ENCODE peak calls at places on chromosomes 3 and 15, in eight cellular contexts. One of them, this sample, is unnamed.
A peak's percentile ranks its signal among the peaks of the same experiment; 100 is the strongest.

GRCh38 chr3:173586176-173586575 is 188.6 kb downstream of the NLGN1 start:
- DNase-seq in stimulated activated CD4-positive, alpha-beta T cell treated with anti-CD3 and anti-CD28 coated beads, Interleukin-2, amount 100 ng/mL, for 24 hours: no peak
- DNase-seq in smooth muscle cell of the brain vasculature: no peak
- DNase-seq in NCI-H2029: no peak
- DNase-seq in activated T-cell treated with anti-CD3 and anti-CD28 coated beads for 24 hours: no peak
- DNase-seq in fibroblast of the conjunctiva: no peak
- DNase-seq in right atrium auricular region: no peak
- DNase-seq in nephron progenitor cell: no peak
- DNase-seq in this sample: no peak

GRCh38 chr3:98791341-98792325 is 28.5 kb downstream of the ST3GAL6 start:
- DNase-seq in stimulated activated CD4-positive, alpha-beta T cell treated with anti-CD3 and anti-CD28 coated beads, Interleukin-2, amount 100 ng/mL, for 24 hours: no peak
- DNase-seq in smooth muscle cell of the brain vasculature: no peak
- DNase-seq in NCI-H2029: no peak
- DNase-seq in activated T-cell treated with anti-CD3 and anti-CD28 coated beads for 24 hours: no peak
- DNase-seq in fibroblast of the conjunctiva: no peak
- DNase-seq in right atrium auricular region: no peak
- DNase-seq in nephron progenitor cell: no peak
- DNase-seq in this sample: no peak

GRCh38 chr3:9246196-9246595 is 3.2 kb downstream of the SRGAP3 start:
- DNase-seq in stimulated activated CD4-positive, alpha-beta T cell treated with anti-CD3 and anti-CD28 coated beads, Interleukin-2, amount 100 ng/mL, for 24 hours: no peak
- DNase-seq in smooth muscle cell of the brain vasculature: no peak
- DNase-seq in NCI-H2029: no peak
- DNase-seq in activated T-cell treated with anti-CD3 and anti-CD28 coated beads for 24 hours: no peak
- DNase-seq in fibroblast of the conjunctiva: no peak
- DNase-seq in right atrium auricular region: no peak
- DNase-seq in nephron progenitor cell: no peak
- DNase-seq in this sample: no peak

GRCh38 chr15:92714071-92714456 is 58.5 kb upstream of the FAM174B start:
- DNase-seq in stimulated activated CD4-positive, alpha-beta T cell treated with anti-CD3 and anti-CD28 coated beads, Interleukin-2, amount 100 ng/mL, for 24 hours: no peak
- DNase-seq in smooth muscle cell of the brain vasculature: no peak
- DNase-seq in NCI-H2029: no peak
- DNase-seq in activated T-cell treated with anti-CD3 and anti-CD28 coated beads for 24 hours: no peak
- DNase-seq in fibroblast of the conjunctiva: no peak
- DNase-seq in right atrium auricular region: no peak
- DNase-seq in nephron progenitor cell: peak; percentile 36
- DNase-seq in this sample: no peak

GRCh38 chr15:28890711-28891495 is 5.1 kb downstream of the APBA2 start:
- DNase-seq in stimulated activated CD4-positive, alpha-beta T cell treated with anti-CD3 and anti-CD28 coated beads, Interleukin-2, amount 100 ng/mL, for 24 hours: no peak
- DNase-seq in smooth muscle cell of the brain vasculature: no peak
- DNase-seq in NCI-H2029: no peak
- DNase-seq in activated T-cell treated with anti-CD3 and anti-CD28 coated beads for 24 hours: no peak
- DNase-seq in fibroblast of the conjunctiva: no peak
- DNase-seq in right atrium auricular region: no peak
- DNase-seq in nephron progenitor cell: no peak
- DNase-seq in this sample: no peak

GRCh38 chr3:162103808-162104207 is 607.2 kb downstream of the OTOL1 start:
- DNase-seq in stimulated activated CD4-positive, alpha-beta T cell treated with anti-CD3 and anti-CD28 coated beads, Interleukin-2, amount 100 ng/mL, for 24 hours: no peak
- DNase-seq in smooth muscle cell of the brain vasculature: no peak
- DNase-seq in NCI-H2029: no peak
- DNase-seq in activated T-cell treated with anti-CD3 and anti-CD28 coated beads for 24 hours: no peak
- DNase-seq in fibroblast of the conjunctiva: no peak
- DNase-seq in right atrium auricular region: no peak
- DNase-seq in nephron progenitor cell: no peak
- DNase-seq in this sample: no peak

GRCh38 chr3:163543558-163544189 is 1534.6 kb downstream of the SI start:
- DNase-seq in stimulated activated CD4-positive, alpha-beta T cell treated with anti-CD3 and anti-CD28 coated beads, Interleukin-2, amount 100 ng/mL, for 24 hours: no peak
- DNase-seq in smooth muscle cell of the brain vasculature: no peak
- DNase-seq in NCI-H2029: no peak
- DNase-seq in activated T-cell treated with anti-CD3 and anti-CD28 coated beads for 24 hours: no peak
- DNase-seq in fibroblast of the conjunctiva: no peak
- DNase-seq in right atrium auricular region: no peak
- DNase-seq in nephron progenitor cell: no peak
- DNase-seq in this sample: no peak

GRCh38 chr3:51696954-51697353 is 9.9 kb upstream of the GRM2 start:
- DNase-seq in stimulated activated CD4-positive, alpha-beta T cell treated with anti-CD3 and anti-CD28 coated beads, Interleukin-2, amount 100 ng/mL, for 24 hours: no peak
- DNase-seq in smooth muscle cell of the brain vasculature: no peak
- DNase-seq in NCI-H2029: no peak
- DNase-seq in activated T-cell treated with anti-CD3 and anti-CD28 coated beads for 24 hours: no peak
- DNase-seq in fibroblast of the conjunctiva: no peak
- DNase-seq in right atrium auricular region: no peak
- DNase-seq in nephron progenitor cell: no peak
- DNase-seq in this sample: no peak

GRCh38 chr3:56494679-56495322 is 26.5 kb upstream of the ERC2 start:
- DNase-seq in stimulated activated CD4-positive, alpha-beta T cell treated with anti-CD3 and anti-CD28 coated beads, Interleukin-2, amount 100 ng/mL, for 24 hours: peak; percentile 75
- DNase-seq in smooth muscle cell of the brain vasculature: peak; percentile 64
- DNase-seq in NCI-H2029: peak; percentile 54
- DNase-seq in activated T-cell treated with anti-CD3 and anti-CD28 coated beads for 24 hours: peak; percentile 57
- DNase-seq in fibroblast of the conjunctiva: peak; percentile 72
- DNase-seq in right atrium auricular region: no peak
- DNase-seq in nephron progenitor cell: peak; percentile 85
- DNase-seq in this sample: peak; percentile 75

GRCh38 chr15:59339252-59339672 is 33.4 kb downstream of the MYO1E start:
- DNase-seq in stimulated activated CD4-positive, alpha-beta T cell treated with anti-CD3 and anti-CD28 coated beads, Interleukin-2, amount 100 ng/mL, for 24 hours: no peak
- DNase-seq in smooth muscle cell of the brain vasculature: no peak
- DNase-seq in NCI-H2029: no peak
- DNase-seq in activated T-cell treated with anti-CD3 and anti-CD28 coated beads for 24 hours: no peak
- DNase-seq in fibroblast of the conjunctiva: peak; percentile 73
- DNase-seq in right atrium auricular region: no peak
- DNase-seq in nephron progenitor cell: no peak
- DNase-seq in this sample: no peak

GRCh38 chr3:3392946-3393345 is 213.5 kb upstream of the CRBN start:
- DNase-seq in stimulated activated CD4-positive, alpha-beta T cell treated with anti-CD3 and anti-CD28 coated beads, Interleukin-2, amount 100 ng/mL, for 24 hours: no peak
- DNase-seq in smooth muscle cell of the brain vasculature: no peak
- DNase-seq in NCI-H2029: no peak
- DNase-seq in activated T-cell treated with anti-CD3 and anti-CD28 coated beads for 24 hours: no peak
- DNase-seq in fibroblast of the conjunctiva: no peak
- DNase-seq in right atrium auricular region: no peak
- DNase-seq in nephron progenitor cell: no peak
- DNase-seq in this sample: no peak

GRCh38 chr3:139934557-139935070 is 371 bp upstream of the CLSTN2 start:
- DNase-seq in stimulated activated CD4-positive, alpha-beta T cell treated with anti-CD3 and anti-CD28 coated beads, Interleukin-2, amount 100 ng/mL, for 24 hours: no peak
- DNase-seq in smooth muscle cell of the brain vasculature: peak; percentile 23
- DNase-seq in NCI-H2029: peak; percentile 37
- DNase-seq in activated T-cell treated with anti-CD3 and anti-CD28 coated beads for 24 hours: no peak
- DNase-seq in fibroblast of the conjunctiva: no peak
- DNase-seq in right atrium auricular region: peak; percentile 74
- DNase-seq in nephron progenitor cell: peak; percentile 74
- DNase-seq in this sample: no peak

GRCh38 chr3:56801597-56802410 is at the start of gene ARHGEF3:
- DNase-seq in stimulated activated CD4-positive, alpha-beta T cell treated with anti-CD3 and anti-CD28 coated beads, Interleukin-2, amount 100 ng/mL, for 24 hours: peak; percentile 85
- DNase-seq in smooth muscle cell of the brain vasculature: no peak
- DNase-seq in NCI-H2029: peak; percentile 46
- DNase-seq in activated T-cell treated with anti-CD3 and anti-CD28 coated beads for 24 hours: peak; percentile 86
- DNase-seq in fibroblast of the conjunctiva: no peak
- DNase-seq in right atrium auricular region: peak; percentile 80
- DNase-seq in nephron progenitor cell: peak; percentile 88
- DNase-seq in this sample: no peak

GRCh38 chr3:45864760-45865567 is 21.4 kb upstream of the CCR9 start:
- DNase-seq in stimulated activated CD4-positive, alpha-beta T cell treated with anti-CD3 and anti-CD28 coated beads, Interleukin-2, amount 100 ng/mL, for 24 hours: peak; percentile 31
- DNase-seq in smooth muscle cell of the brain vasculature: no peak
- DNase-seq in NCI-H2029: peak; percentile 73
- DNase-seq in activated T-cell treated with anti-CD3 and anti-CD28 coated beads for 24 hours: no peak
- DNase-seq in fibroblast of the conjunctiva: no peak
- DNase-seq in right atrium auricular region: no peak
- DNase-seq in nephron progenitor cell: no peak
- DNase-seq in this sample: no peak

GRCh38 chr3:127427666-127428065 is 139.8 kb upstream of the PRR20G start:
- DNase-seq in stimulated activated CD4-positive, alpha-beta T cell treated with anti-CD3 and anti-CD28 coated beads, Interleukin-2, amount 100 ng/mL, for 24 hours: no peak
- DNase-seq in smooth muscle cell of the brain vasculature: no peak
- DNase-seq in NCI-H2029: no peak
- DNase-seq in activated T-cell treated with anti-CD3 and anti-CD28 coated beads for 24 hours: no peak
- DNase-seq in fibroblast of the conjunctiva: no peak
- DNase-seq in right atrium auricular region: no peak
- DNase-seq in nephron progenitor cell: no peak
- DNase-seq in this sample: no peak

GRCh38 chr3:112303811-112304325 is 9.9 kb upstream of the SLC9C1 start:
- DNase-seq in stimulated activated CD4-positive, alpha-beta T cell treated with anti-CD3 and anti-CD28 coated beads, Interleukin-2, amount 100 ng/mL, for 24 hours: no peak
- DNase-seq in smooth muscle cell of the brain vasculature: no peak
- DNase-seq in NCI-H2029: no peak
- DNase-seq in activated T-cell treated with anti-CD3 and anti-CD28 coated beads for 24 hours: no peak
- DNase-seq in fibroblast of the conjunctiva: no peak
- DNase-seq in right atrium auricular region: no peak
- DNase-seq in nephron progenitor cell: no peak
- DNase-seq in this sample: no peak

GRCh38 chr3:24640330-24640877 is 145.8 kb upstream of the THRB start:
- DNase-seq in stimulated activated CD4-positive, alpha-beta T cell treated with anti-CD3 and anti-CD28 coated beads, Interleukin-2, amount 100 ng/mL, for 24 hours: no peak
- DNase-seq in smooth muscle cell of the brain vasculature: no peak
- DNase-seq in NCI-H2029: no peak
- DNase-seq in activated T-cell treated with anti-CD3 and anti-CD28 coated beads for 24 hours: no peak
- DNase-seq in fibroblast of the conjunctiva: peak; percentile 45
- DNase-seq in right atrium auricular region: no peak
- DNase-seq in nephron progenitor cell: no peak
- DNase-seq in this sample: no peak